ENCODE peak calls at places on chromosomes 7 and 10, in five cellular contexts. A is naive B cell, Y is GM12865, N is fibroblast of mammary gland, R is fibroblast of lung. H is an unnamed sample.

GRCh38 chr7:151820486-151821105 is 56.3 kb downstream of the PRKAG2 start:
- DNase-seq in A (no peak), Y (no peak), N (no peak), R (no peak), H (no peak)

GRCh38 chr10:62075414-62075813 is 173.9 kb downstream of the ARID5B start:
- DNase-seq in A (no peak), Y (no peak), N (no peak), R (no peak), H (no peak)

GRCh38 chr7:94888542-94888941 is 18.9 kb upstream of the PPP1R9A start:
- DNase-seq in A (no peak), Y (peak; percentile 14), N (peak; percentile 29), R (peak; percentile 14), H (peak; percentile 64)

GRCh38 chr7:14069961-14070360 is 80.5 kb upstream of the ETV1 start:
- DNase-seq in A (no peak), Y (no peak), N (no peak), R (no peak), H (no peak)

GRCh38 chr10:94102436-94102835 is 108.7 kb downstream of the PLCE1 start:
- DNase-seq in A (no peak), Y (no peak), N (no peak), R (no peak), H (no peak)

GRCh38 chr7:123864438-123864837 is 19.5 kb downstream of the HYAL4 start:
- DNase-seq in A (no peak), Y (no peak), N (no peak), R (no peak), H (no peak)

GRCh38 chr7:104363355-104363754 is 35.0 kb downstream of the LHFPL3 start:
- DNase-seq in A (no peak), Y (no peak), N (no peak), R (no peak), H (no peak)

GRCh38 chr10:98472171-98472570 is 25.4 kb upstream of the HPS1 start:
- DNase-seq in A (no peak), Y (no peak), N (no peak), R (no peak), H (no peak)

GRCh38 chr10:98980353-98980752 is 255.3 kb downstream of the HPSE2 start:
- DNase-seq in A (no peak), Y (no peak), N (no peak), R (no peak), H (no peak)

GRCh38 chr10:3995302-3996210 is 210.5 kb upstream of the KLF6 start:
- DNase-seq in A (no peak), Y (no peak), N (peak; percentile 83), R (peak; percentile 51), H (peak; percentile 59)

GRCh38 chr7:80230327-80230726 is 95.7 kb downstream of the GNAI1 start:
- DNase-seq in A (no peak), Y (no peak), N (no peak), R (no peak), H (no peak)

GRCh38 chr10:23695825-23696420 is 257.0 kb downstream of the OTUD1 start:
- DNase-seq in A (no peak), Y (no peak), N (no peak), R (no peak), H (no peak)

GRCh38 chr10:88989824-88990527 is 622 bp upstream of the FAS start:
- DNase-seq in A (no peak), Y (no peak), N (peak; percentile 96), R (peak; percentile 96), H (peak; percentile 92)

GRCh38 chr7:130930260-130930659 is 196.3 kb upstream of the KLF14 start:
- DNase-seq in A (peak; percentile 51), Y (no peak), N (peak; percentile 66), R (no peak), H (peak; percentile 48)

GRCh38 chr10:123266981-123267380 is 112.8 kb downstream of the BUB3 start:
- DNase-seq in A (no peak), Y (no peak), N (peak; percentile 17), R (no peak), H (peak; percentile 4)

GRCh38 chr10:106185991-106186390 is 978.5 kb downstream of the SORCS1 start:
- DNase-seq in A (no peak), Y (no peak), N (peak; percentile 20), R (peak; percentile 0), H (peak; percentile 81)

GRCh38 chr10:49173201-49173772 is 14.9 kb downstream of the TMEM273 start:
- DNase-seq in A (no peak), Y (no peak), N (no peak), R (no peak), H (no peak)

GRCh38 chr10:131817866-131818509 is 82.8 kb upstream of the PPP2R2D start:
- DNase-seq in A (no peak), Y (no peak), N (no peak), R (no peak), H (no peak)

GRCh38 chr7:22485189-22485588 is 14.8 kb downstream of the STEAP1B start:
- DNase-seq in A (no peak), Y (no peak), N (no peak), R (peak; percentile 27), H (peak; percentile 26)

GRCh38 chr7:45642044-45642443 is 67.9 kb downstream of the ADCY1 start:
- DNase-seq in A (no peak), Y (peak; percentile 24), N (no peak), R (no peak), H (no peak)

GRCh38 chr10:29826801-29827200 is 192.0 kb upstream of the SVIL start:
- DNase-seq in A (no peak), Y (no peak), N (no peak), R (no peak), H (no peak)

H was measured in choroid plexus epithelial cell.